ENCODE peak calls at places on chromosomes 16 and 17, in eight cellular contexts. R is GM23248, Z is MM.1S, W is H9, V is IMR-90, F is fibroblast of lung, Y is neural progenitor cell, S is Karpas-422. Q is an unnamed sample. For H3K9me3, the result is how much of the 10 kb centered on the place peaks cover.

GRCh38 chr16:76614255-76614654 is 337.1 kb downstream of the CNTNAP4 start:
- DNase-seq in R (no peak), Z (no peak), W (no peak), V (no peak), F (no peak), Y (no peak), S (no peak), Q (no peak)

GRCh38 chr17:63082273-63082861 is 116.3 kb downstream of the TANC2 start:
- DNase-seq in R (peak), Z (peak), W (no peak), V (peak), F (peak), Y (no peak), S (peak), Q (no peak)

GRCh38 chr16:79066621-79067020 is 533.9 kb downstream of the MAF start:
- DNase-seq in R (no peak), Z (no peak), W (no peak), V (no peak), F (no peak), Y (peak), S (no peak), Q (no peak)

GRCh38 chr16:72042157-72042660 is 12.1 kb upstream of the HP start:
- DNase-seq in R (no peak), Z (no peak), W (no peak), V (no peak), F (peak), Y (no peak), S (no peak), Q (no peak)

GRCh38 chr17:78739331-78739853 is 42.7 kb downstream of the CYTH1 start:
- DNase-seq in R (no peak), Z (peak), W (no peak), V (no peak), F (no peak), Y (no peak), S (peak), Q (no peak)

GRCh38 chr17:74234482-74234881 is 21.1 kb downstream of the TTYH2 start:
- DNase-seq in R (no peak), Z (no peak), W (no peak), V (no peak), F (no peak), Y (no peak), S (no peak), Q (no peak)

GRCh38 chr16:22077700-22078313 is 14.5 kb upstream of the VWA3A start:
- DNase-seq in R (peak), Z (peak), W (peak), V (peak), F (peak), Y (peak), S (peak), Q (peak)

GRCh38 chr17:40074871-40075215 is 12.1 kb downstream of the THRA start:
- DNase-seq in R (peak), Z (no peak), W (no peak), V (no peak), F (no peak), Y (no peak), S (no peak), Q (no peak)

GRCh38 chr17:45873728-45874127 is 20.6 kb upstream of the MAPT start:
- DNase-seq in R (no peak), Z (peak), W (no peak), V (no peak), F (no peak), Y (peak), S (no peak), Q (no peak)

GRCh38 chr17:47304191-47304590 is 19.6 kb upstream of the EFCAB13 start:
- DNase-seq in R (peak), Z (no peak), W (no peak), V (no peak), F (peak), Y (no peak), S (no peak), Q (peak)

GRCh38 chr17:4364622-4365041 is 1.8 kb downstream of the UBE2G1 start:
- DNase-seq in R (no peak), Z (no peak), W (no peak), V (no peak), F (no peak), Y (no peak), S (no peak), Q (no peak)

GRCh38 chr17:80277751-80278671 is 17.4 kb downstream of the RNF213 start:
- DNase-seq in R (no peak), Z (no peak), W (no peak), V (no peak), F (peak), Y (no peak), S (no peak), Q (no peak)

GRCh38 chr16:87335968-87336849 is 19.0 kb upstream of the C16orf95 start:
- DNase-seq in R (no peak), Z (no peak), W (no peak), V (no peak), F (no peak), Y (no peak), S (no peak), Q (no peak)

GRCh38 chr16:68235882-68236803 is at the start of gene ESRP2:
- DNase-seq in R (peak), Z (no peak), W (peak), V (no peak), F (no peak), Y (peak), S (no peak), Q (peak)

GRCh38 chr17:8159459-8160223 is 3.1 kb downstream of the VAMP2 start:
- DNase-seq in R (no peak), Z (no peak), W (no peak), V (no peak), F (no peak), Y (no peak), S (no peak), Q (no peak)

GRCh38 chr17:7951143-7951792 is 19.3 kb downstream of the CNTROB start:
- DNase-seq in R (no peak), Z (peak), W (no peak), V (no peak), F (no peak), Y (no peak), S (no peak), Q (no peak)

GRCh38 chr16:58236231-58236690 is 38.4 kb upstream of the CSNK2A2 start:
- DNase-seq in R (peak), Z (peak), W (peak), V (peak), F (peak), Y (peak), S (peak), Q (peak)

GRCh38 chr16:21566891-21567414 is 32.4 kb upstream of the METTL9 start:
- DNase-seq in R (no peak), Z (no peak), W (no peak), V (no peak), F (no peak), Y (no peak), S (no peak), Q (no peak)

GRCh38 chr16:14564881-14565687 is 65.0 kb downstream of the PARN start:
- DNase-seq in R (peak), Z (peak), W (no peak), V (peak), F (peak), Y (no peak), S (peak), Q (no peak)

GRCh38 chr17:77610518-77610893 is 348.0 kb upstream of the TNRC6C start:
- DNase-seq in R (no peak), Z (no peak), W (no peak), V (no peak), F (no peak), Y (no peak), S (no peak), Q (no peak)

GRCh38 chr16:81107506-81107905 is 11.3 kb upstream of the GCSH start:
- DNase-seq in R (no peak), Z (no peak), W (no peak), V (no peak), F (no peak), Y (no peak), S (no peak), Q (no peak)

GRCh38 chr16:68062910-68063393 is 22.2 kb upstream of the NFATC3 start:
- DNase-seq in R (no peak), Z (no peak), W (no peak), V (no peak), F (no peak), Y (no peak), S (no peak), Q (no peak)

GRCh38 chr16:27174798-27175197 is 28.5 kb upstream of the KDM8 start:
- DNase-seq in R (peak), Z (no peak), W (no peak), V (peak), F (peak), Y (no peak), S (no peak), Q (no peak)

GRCh38 chr17:42456223-42457106 is 2.2 kb upstream of the ATP6V0A1 start:
- DNase-seq in R (peak), Z (peak), W (no peak), V (peak), F (peak), Y (no peak), S (peak), Q (no peak)

GRCh38 chr16:56950881-56951771 is 10.6 kb upstream of the CETP start:
- DNase-seq in R (peak), Z (peak), W (peak), V (peak), F (peak), Y (peak), S (peak), Q (peak)

GRCh38 chr16:81807767-81808166 is 28.7 kb downstream of the PLCG2 start:
- DNase-seq in R (no peak), Z (no peak), W (no peak), V (no peak), F (no peak), Y (no peak), S (peak), Q (no peak)

GRCh38 chr16:89357460-89357859 is 132.9 kb downstream of the ANKRD11 start:
- DNase-seq in R (peak), Z (no peak), W (peak), V (no peak), F (no peak), Y (peak), S (no peak), Q (peak)

GRCh38 chr16:69761983-69762842 is at the start of gene WWP2:
- DNase-seq in R (peak), Z (peak), W (peak), V (peak), F (peak), Y (peak), S (peak), Q (peak)

GRCh38 chr16:17277981-17278381 is 192.8 kb downstream of the XYLT1 start:
- DNase-seq in R (peak), Z (no peak), W (peak), V (peak), F (no peak), Y (peak), S (peak), Q (peak)

DNA sequence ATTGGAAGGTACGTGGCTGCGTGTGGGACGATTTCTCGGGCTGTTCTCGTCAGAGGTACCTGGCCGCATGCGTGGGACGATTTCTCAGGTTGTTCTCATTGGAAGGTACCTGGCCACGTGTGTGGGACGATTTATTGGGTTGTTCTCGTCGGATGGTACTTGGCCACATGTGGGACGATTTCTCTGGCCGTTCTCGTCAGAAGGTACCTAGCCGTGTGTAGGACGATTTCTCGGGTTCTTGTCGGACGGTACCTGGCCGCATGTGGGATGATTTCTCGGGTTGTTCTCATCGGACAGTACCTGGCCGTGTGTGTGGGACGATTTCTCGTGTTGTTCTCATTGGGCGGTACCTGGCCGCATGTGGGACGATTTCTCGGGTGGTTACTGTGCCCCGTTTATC is 50.1 kb upstream of the GNG13 start:
- DNase-seq in R (no peak), Z (no peak), W (no peak), V (no peak), F (no peak), Y (no peak), S (no peak), Q (no peak)
- H3K9me3 ChIP-seq in R (under half), Z (under half), W (under half), V (under half), F (under half), Y (under half), S (under half), Q (under half)

GRCh38 chr16:25553711-25554436 is 137.9 kb upstream of the HS3ST4 start:
- DNase-seq in R (peak), Z (no peak), W (peak), V (peak), F (peak), Y (peak), S (no peak), Q (no peak)
- H3K27ac ChIP-seq in R (no peak), Z (no peak), W (no peak), V (no peak), F (no peak), Y (no peak), S (no peak), Q (no peak)

DNA sequence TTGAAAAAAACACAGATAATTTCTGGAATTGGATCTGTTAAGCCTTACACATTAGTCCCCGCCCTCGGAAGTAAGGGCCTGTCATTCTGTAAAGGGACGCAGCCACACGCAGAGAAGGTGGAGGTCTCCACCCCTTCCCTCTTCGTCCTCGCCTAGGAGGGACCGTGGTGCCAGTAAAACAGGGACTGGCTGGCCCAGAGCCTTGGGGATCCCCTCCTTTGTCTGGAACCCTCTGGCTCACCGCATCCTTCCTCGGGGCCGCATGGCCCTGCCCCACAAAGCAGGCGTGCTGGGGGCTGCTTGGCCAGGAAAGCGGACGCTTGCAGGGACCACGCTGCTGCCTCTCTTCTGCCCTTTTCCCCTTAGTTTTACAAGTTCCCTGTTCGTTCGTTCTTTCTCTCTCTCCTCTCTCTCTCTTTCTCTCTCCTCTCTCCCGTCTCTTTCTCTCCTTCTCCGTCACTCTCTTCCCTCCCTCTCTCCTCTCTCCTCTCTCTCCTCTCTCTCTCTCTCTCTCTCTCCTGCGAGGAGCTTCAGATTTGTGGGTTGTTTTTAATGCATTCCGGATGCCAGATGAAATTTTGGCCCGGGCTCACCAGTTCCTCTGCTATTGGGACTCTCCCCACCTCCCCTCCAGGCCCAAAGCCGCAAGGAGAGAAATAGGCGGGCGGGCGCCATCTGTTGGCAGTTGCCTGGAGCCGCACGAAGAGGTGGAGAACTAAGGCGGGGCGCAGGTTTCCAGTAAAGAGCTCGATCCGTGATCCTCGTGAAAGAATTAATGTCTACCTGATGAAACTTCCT is 35.1 kb upstream of the CDRT4 start:
- DNase-seq in R (peak), Z (no peak), W (peak), V (peak), F (peak), Y (peak), S (peak), Q (peak)
- H3K9ac ChIP-seq in R (peak), Z (no peak), W (no peak), V (peak), F (peak), Y (no peak), S (peak), Q (no peak)

GRCh38 chr16:15967655-15968315 is 18.4 kb downstream of the ABCC1 start:
- DNase-seq in R (no peak), Z (no peak), W (no peak), V (no peak), F (no peak), Y (no peak), S (no peak), Q (no peak)
- H3K9me3 ChIP-seq in R (under half), Z (under half), W (under half), V (under half), F (under half), Y (under half), S (under half), Q (under half)

DNA sequence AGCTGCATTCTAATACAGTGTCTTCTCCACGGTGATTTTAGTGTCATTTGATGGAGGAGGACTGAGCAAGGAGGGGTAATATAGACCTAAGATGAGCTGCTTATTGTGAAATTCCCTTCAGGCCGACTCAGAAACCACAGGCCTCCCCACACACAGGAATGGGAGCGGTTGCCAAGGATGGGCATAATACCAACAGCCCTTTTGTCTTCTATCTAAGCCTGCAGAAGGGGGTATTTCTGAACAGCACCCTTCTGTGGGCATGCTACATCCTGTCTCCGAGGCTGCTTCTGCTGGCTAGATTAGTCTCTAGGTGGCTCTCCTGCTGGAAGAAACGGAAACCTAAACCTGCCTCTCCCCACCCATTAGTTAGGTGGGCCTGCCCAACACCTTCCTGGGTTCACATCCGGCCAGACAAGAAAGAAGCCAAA is 72.9 kb downstream of the CCDC182 start:
- DNase-seq in R (peak), Z (no peak), W (no peak), V (peak), F (peak), Y (no peak), S (no peak), Q (no peak)
- H3K27ac ChIP-seq in R (no peak), Z (no peak), W (no peak), V (no peak), F (no peak), Y (no peak), S (peak), Q (no peak)

DNA sequence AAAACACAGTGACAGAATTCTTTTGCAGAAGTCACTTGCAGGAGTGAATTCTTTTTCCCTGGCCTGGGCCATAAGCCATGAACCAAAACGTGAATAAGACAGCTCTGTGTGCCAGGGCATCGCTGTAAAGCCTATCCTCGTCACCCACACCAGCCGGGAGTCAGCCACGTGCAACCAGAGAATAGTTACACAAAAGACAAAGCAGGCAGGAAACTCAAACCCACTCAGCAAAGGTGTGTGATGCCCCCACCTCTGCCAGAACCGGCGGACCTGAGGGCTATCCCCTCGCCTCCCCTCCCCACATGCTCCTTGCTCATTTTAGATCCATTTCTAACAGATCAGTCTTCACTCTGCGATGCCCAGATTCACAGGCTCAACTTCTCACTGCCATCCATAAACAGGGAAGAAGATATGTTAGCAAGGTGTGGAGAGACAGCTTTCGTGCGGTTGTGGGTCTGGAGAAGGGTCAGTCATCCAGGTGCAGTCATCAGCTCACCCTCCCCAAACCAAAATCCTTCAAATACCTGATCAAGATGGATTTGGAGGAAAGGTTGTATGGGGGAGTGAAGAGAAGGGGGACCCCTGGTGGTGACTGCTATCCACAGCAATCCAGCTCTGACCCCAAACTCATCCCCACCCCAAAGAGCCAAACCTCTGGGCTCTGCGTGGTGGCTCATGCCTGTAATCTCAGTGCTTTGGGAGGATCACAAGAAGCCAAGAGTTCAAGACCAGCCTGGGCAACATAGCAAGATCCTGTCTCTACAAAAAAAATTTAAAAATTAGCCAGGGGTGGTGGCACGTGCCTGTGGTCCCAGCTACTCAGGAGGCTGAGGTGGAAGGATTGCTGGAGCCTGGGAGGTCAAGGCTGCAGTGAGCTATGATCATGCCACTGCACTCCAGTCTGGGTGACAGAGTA is 219.2 kb downstream of the C16orf78 start:
- DNase-seq in R (peak), Z (peak), W (peak), V (peak), F (peak), Y (peak), S (peak), Q (peak)
- H3K9ac ChIP-seq in R (no peak), Z (no peak), W (no peak), V (no peak), F (no peak), Y (no peak), S (no peak), Q (no peak)

GRCh38 chr16:63174801-63175200 is 1138.6 kb upstream of the CDH8 start:
- DNase-seq in R (no peak), Z (no peak), W (no peak), V (no peak), F (no peak), Y (no peak), S (no peak), Q (no peak)
- H3K9me3 ChIP-seq in R (under half), Z (under half), W (under half), V (under half), F (under half), Y (under half), S (under half), Q (under half)

GRCh38 chr16:10584956-10585561 is 4.7 kb upstream of the EMP2 start:
- DNase-seq in R (peak), Z (no peak), W (no peak), V (peak), F (peak), Y (no peak), S (no peak), Q (no peak)
- H3K27ac ChIP-seq in R (peak), Z (no peak), W (no peak), V (no peak), F (no peak), Y (no peak), S (no peak), Q (no peak)

GRCh38 chr17:31869031-31869430 is 10.0 kb upstream of the COPRS start:
- DNase-seq in R (peak), Z (no peak), W (no peak), V (peak), F (peak), Y (no peak), S (peak), Q (no peak)
- H3K9ac ChIP-seq in R (no peak), Z (no peak), W (no peak), V (no peak), F (no peak), Y (no peak), S (no peak), Q (no peak)

Q was measured in endodermal cell.